ENCODE peak calls at places on chromosomes 6 and 20, in eight cellular contexts. One of them, this sample, is unnamed.

GRCh38 chr6:36131517-36132220 is 1.4 kb downstream of the MAPK13 start:
- DNase-seq in B cell: peak
- DNase-seq in fibroblast of pulmonary artery: peak
- DNase-seq in psoas muscle: no peak
- DNase-seq in mammary epithelial cell: no peak
- DNase-seq in GM10248: peak
- DNase-seq in AG10803: peak
- DNase-seq in choroid plexus epithelial cell: peak
- DNase-seq in this sample: no peak

GRCh38 chr6:73394577-73395354 is at the start of gene DDX43:
- DNase-seq in GM10248: no peak
- DNase-seq in fibroblast of pulmonary artery: peak
- DNase-seq in choroid plexus epithelial cell: peak
- DNase-seq in B cell: peak
- DNase-seq in AG10803: peak
- DNase-seq in psoas muscle: peak
- DNase-seq in mammary epithelial cell: no peak
- DNase-seq in this sample: no peak

GRCh38 chr6:90450268-90450953 is 136.5 kb downstream of the MAP3K7 start:
- DNase-seq in mammary epithelial cell: no peak
- DNase-seq in psoas muscle: no peak
- DNase-seq in GM10248: no peak
- DNase-seq in B cell: no peak
- DNase-seq in fibroblast of pulmonary artery: no peak
- DNase-seq in choroid plexus epithelial cell: no peak
- DNase-seq in AG10803: no peak
- DNase-seq in this sample: no peak

GRCh38 chr20:58703765-58704331 is 11.2 kb downstream of the NPEPL1 start:
- DNase-seq in AG10803: no peak
- DNase-seq in B cell: no peak
- DNase-seq in GM10248: no peak
- DNase-seq in choroid plexus epithelial cell: no peak
- DNase-seq in fibroblast of pulmonary artery: no peak
- DNase-seq in mammary epithelial cell: no peak
- DNase-seq in psoas muscle: peak
- DNase-seq in this sample: no peak

GRCh38 chr6:20168668-20169633 is 43.3 kb downstream of the MBOAT1 start:
- DNase-seq in mammary epithelial cell: no peak
- DNase-seq in GM10248: no peak
- DNase-seq in B cell: no peak
- DNase-seq in choroid plexus epithelial cell: no peak
- DNase-seq in AG10803: peak
- DNase-seq in psoas muscle: no peak
- DNase-seq in fibroblast of pulmonary artery: peak
- DNase-seq in this sample: no peak

GRCh38 chr20:4937422-4938319 is 63.6 kb downstream of the SLC23A2 start:
- DNase-seq in mammary epithelial cell: no peak
- DNase-seq in GM10248: no peak
- DNase-seq in choroid plexus epithelial cell: no peak
- DNase-seq in fibroblast of pulmonary artery: no peak
- DNase-seq in B cell: no peak
- DNase-seq in psoas muscle: no peak
- DNase-seq in AG10803: no peak
- DNase-seq in this sample: no peak

GRCh38 chr20:34974246-34974645 is 18.6 kb downstream of the MYH7B start:
- DNase-seq in mammary epithelial cell: no peak
- DNase-seq in GM10248: no peak
- DNase-seq in fibroblast of pulmonary artery: no peak
- DNase-seq in psoas muscle: no peak
- DNase-seq in choroid plexus epithelial cell: no peak
- DNase-seq in AG10803: no peak
- DNase-seq in B cell: no peak
- DNase-seq in this sample: no peak

GRCh38 chr20:41452226-41452625 is 85.6 kb upstream of the EMILIN3 start:
- DNase-seq in B cell: no peak
- DNase-seq in mammary epithelial cell: no peak
- DNase-seq in choroid plexus epithelial cell: no peak
- DNase-seq in AG10803: peak
- DNase-seq in GM10248: no peak
- DNase-seq in psoas muscle: no peak
- DNase-seq in fibroblast of pulmonary artery: no peak
- DNase-seq in this sample: no peak

GRCh38 chr6:135640449-135641111 is 143.0 kb upstream of the AHI1 start:
- DNase-seq in mammary epithelial cell: no peak
- DNase-seq in AG10803: no peak
- DNase-seq in GM10248: no peak
- DNase-seq in fibroblast of pulmonary artery: peak
- DNase-seq in choroid plexus epithelial cell: peak
- DNase-seq in B cell: no peak
- DNase-seq in psoas muscle: no peak
- DNase-seq in this sample: no peak

GRCh38 chr6:135647521-135647920 is 150.0 kb upstream of the AHI1 start:
- DNase-seq in choroid plexus epithelial cell: no peak
- DNase-seq in mammary epithelial cell: no peak
- DNase-seq in psoas muscle: no peak
- DNase-seq in AG10803: no peak
- DNase-seq in fibroblast of pulmonary artery: no peak
- DNase-seq in B cell: no peak
- DNase-seq in GM10248: no peak
- DNase-seq in this sample: no peak

GRCh38 chr6:135644394-135644793 is 146.9 kb upstream of the AHI1 start:
- DNase-seq in fibroblast of pulmonary artery: no peak
- DNase-seq in AG10803: no peak
- DNase-seq in mammary epithelial cell: no peak
- DNase-seq in B cell: no peak
- DNase-seq in psoas muscle: no peak
- DNase-seq in choroid plexus epithelial cell: no peak
- DNase-seq in GM10248: no peak
- DNase-seq in this sample: no peak

GRCh38 chr6:135640048-135640447 is 142.5 kb upstream of the AHI1 start:
- DNase-seq in GM10248: no peak
- DNase-seq in psoas muscle: no peak
- DNase-seq in mammary epithelial cell: no peak
- DNase-seq in fibroblast of pulmonary artery: no peak
- DNase-seq in choroid plexus epithelial cell: no peak
- DNase-seq in B cell: no peak
- DNase-seq in AG10803: no peak
- DNase-seq in this sample: no peak

DNA sequence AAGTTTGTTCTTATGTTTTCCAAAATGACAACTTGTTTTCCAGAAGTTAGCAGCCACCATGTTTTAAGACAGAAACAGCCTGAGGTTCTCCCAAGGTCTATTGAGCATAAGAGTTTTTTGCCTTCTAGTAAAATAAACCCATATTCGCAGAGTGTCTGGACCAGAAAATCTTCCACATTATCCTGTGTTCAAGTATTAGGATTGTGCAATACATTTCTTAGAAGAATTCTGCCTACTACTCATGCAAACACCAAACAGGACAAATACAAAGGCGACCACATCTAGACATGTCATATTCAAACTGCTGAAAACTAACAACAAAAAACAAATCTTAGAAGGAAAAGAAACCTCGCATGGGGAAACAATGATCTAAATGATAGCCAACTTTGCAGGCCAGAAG is 145.4 kb upstream of the AHI1 start:
- DNase-seq in mammary epithelial cell: no peak
- DNase-seq in GM10248: no peak
- DNase-seq in fibroblast of pulmonary artery: no peak
- DNase-seq in B cell: no peak
- DNase-seq in choroid plexus epithelial cell: no peak
- DNase-seq in psoas muscle: no peak
- DNase-seq in AG10803: no peak
- DNase-seq in this sample: no peak
- TF ChIP-seq CTCF in mammary epithelial cell: no peak
- TF ChIP-seq CTCF in GM10248: no peak
- TF ChIP-seq CTCF in fibroblast of pulmonary artery: no peak
- TF ChIP-seq CTCF in B cell: no peak
- TF ChIP-seq CTCF in choroid plexus epithelial cell: no peak
- TF ChIP-seq CTCF in psoas muscle: no peak
- TF ChIP-seq CTCF in AG10803: no peak
- TF ChIP-seq CTCF in this sample: no peak

GRCh38 chr6:113181164-113181563 is 676.0 kb upstream of the MARCKS start:
- DNase-seq in B cell: no peak
- DNase-seq in fibroblast of pulmonary artery: no peak
- DNase-seq in AG10803: no peak
- DNase-seq in mammary epithelial cell: no peak
- DNase-seq in choroid plexus epithelial cell: no peak
- DNase-seq in GM10248: no peak
- DNase-seq in psoas muscle: no peak
- DNase-seq in this sample: no peak

GRCh38 chr6:113182370-113183141 is 674.6 kb upstream of the MARCKS start:
- DNase-seq in B cell: no peak
- DNase-seq in psoas muscle: no peak
- DNase-seq in fibroblast of pulmonary artery: peak
- DNase-seq in mammary epithelial cell: peak
- DNase-seq in AG10803: peak
- DNase-seq in GM10248: no peak
- DNase-seq in choroid plexus epithelial cell: peak
- DNase-seq in this sample: no peak

GRCh38 chr6:113184291-113184690 is 672.9 kb upstream of the MARCKS start:
- DNase-seq in choroid plexus epithelial cell: peak
- DNase-seq in GM10248: no peak
- DNase-seq in AG10803: peak
- DNase-seq in mammary epithelial cell: no peak
- DNase-seq in psoas muscle: no peak
- DNase-seq in B cell: no peak
- DNase-seq in fibroblast of pulmonary artery: peak
- DNase-seq in this sample: no peak

GRCh38 chr6:113172531-113172966 is 684.6 kb upstream of the MARCKS start:
- DNase-seq in mammary epithelial cell: no peak
- DNase-seq in choroid plexus epithelial cell: no peak
- DNase-seq in AG10803: no peak
- DNase-seq in fibroblast of pulmonary artery: peak
- DNase-seq in psoas muscle: no peak
- DNase-seq in GM10248: no peak
- DNase-seq in B cell: no peak
- DNase-seq in this sample: no peak

DNA sequence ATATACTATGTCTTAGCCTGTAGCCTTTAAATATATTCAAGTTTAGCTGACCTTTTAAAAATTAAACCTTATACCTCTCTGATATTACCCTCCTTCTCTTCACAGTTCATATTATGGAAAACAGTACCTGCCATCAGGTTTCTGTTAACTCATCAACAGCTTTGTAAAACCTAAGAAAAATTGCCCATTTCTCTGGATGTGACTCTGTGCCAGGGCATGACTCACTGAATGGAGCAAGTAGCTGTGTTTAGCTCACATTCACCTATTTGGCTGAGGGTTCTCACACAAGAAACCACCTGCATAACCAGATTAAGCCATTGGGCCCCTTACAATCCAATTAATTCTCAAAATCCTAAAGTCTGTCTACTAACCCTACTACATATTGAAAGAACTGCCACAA is 678.8 kb upstream of the MARCKS start:
- DNase-seq in choroid plexus epithelial cell: no peak
- DNase-seq in mammary epithelial cell: peak
- DNase-seq in fibroblast of pulmonary artery: peak
- DNase-seq in GM10248: no peak
- DNase-seq in AG10803: no peak
- DNase-seq in psoas muscle: no peak
- DNase-seq in B cell: no peak
- DNase-seq in this sample: no peak
- TF ChIP-seq CTCF in choroid plexus epithelial cell: no peak
- TF ChIP-seq CTCF in mammary epithelial cell: no peak
- TF ChIP-seq CTCF in fibroblast of pulmonary artery: no peak
- TF ChIP-seq CTCF in GM10248: no peak
- TF ChIP-seq CTCF in AG10803: no peak
- TF ChIP-seq CTCF in psoas muscle: no peak
- TF ChIP-seq CTCF in B cell: no peak
- TF ChIP-seq CTCF in this sample: no peak

GRCh38 chr6:24287239-24287638 is 70.6 kb downstream of the DCDC2 start:
- DNase-seq in psoas muscle: no peak
- DNase-seq in mammary epithelial cell: no peak
- DNase-seq in B cell: no peak
- DNase-seq in choroid plexus epithelial cell: no peak
- DNase-seq in GM10248: no peak
- DNase-seq in AG10803: no peak
- DNase-seq in fibroblast of pulmonary artery: no peak
- DNase-seq in this sample: no peak

GRCh38 chr6:24283043-24283985 is 74.5 kb downstream of the DCDC2 start:
- DNase-seq in B cell: peak
- DNase-seq in GM10248: peak
- DNase-seq in psoas muscle: peak
- DNase-seq in fibroblast of pulmonary artery: peak
- DNase-seq in AG10803: peak
- DNase-seq in mammary epithelial cell: peak
- DNase-seq in choroid plexus epithelial cell: peak
- DNase-seq in this sample: peak

DNA sequence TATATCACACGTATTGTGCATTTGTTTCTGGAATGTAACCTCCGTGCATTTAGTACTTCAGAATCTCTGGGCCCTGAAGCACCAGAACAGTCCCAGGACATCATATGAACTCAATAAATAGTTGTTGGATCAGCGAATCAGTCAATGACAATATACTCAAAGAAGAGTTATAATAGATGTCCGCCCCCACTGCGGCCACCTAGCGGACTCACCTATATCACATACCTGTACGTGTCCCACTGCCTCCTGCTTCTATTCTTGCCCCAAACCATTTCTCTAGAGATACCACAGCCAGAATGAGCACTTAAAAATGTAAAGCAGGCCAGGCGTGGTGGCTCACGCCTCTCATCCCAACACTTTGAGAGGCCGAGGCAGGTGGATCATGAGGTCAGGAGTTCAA is 73.9 kb downstream of the DCDC2 start:
- DNase-seq in psoas muscle: no peak
- DNase-seq in choroid plexus epithelial cell: no peak
- DNase-seq in mammary epithelial cell: no peak
- DNase-seq in fibroblast of pulmonary artery: no peak
- DNase-seq in AG10803: no peak
- DNase-seq in B cell: no peak
- DNase-seq in GM10248: no peak
- DNase-seq in this sample: no peak
- TF ChIP-seq CTCF in psoas muscle: no peak
- TF ChIP-seq CTCF in choroid plexus epithelial cell: no peak
- TF ChIP-seq CTCF in mammary epithelial cell: no peak
- TF ChIP-seq CTCF in fibroblast of pulmonary artery: no peak
- TF ChIP-seq CTCF in AG10803: no peak
- TF ChIP-seq CTCF in B cell: no peak
- TF ChIP-seq CTCF in GM10248: no peak
- TF ChIP-seq CTCF in this sample: no peak

DNA sequence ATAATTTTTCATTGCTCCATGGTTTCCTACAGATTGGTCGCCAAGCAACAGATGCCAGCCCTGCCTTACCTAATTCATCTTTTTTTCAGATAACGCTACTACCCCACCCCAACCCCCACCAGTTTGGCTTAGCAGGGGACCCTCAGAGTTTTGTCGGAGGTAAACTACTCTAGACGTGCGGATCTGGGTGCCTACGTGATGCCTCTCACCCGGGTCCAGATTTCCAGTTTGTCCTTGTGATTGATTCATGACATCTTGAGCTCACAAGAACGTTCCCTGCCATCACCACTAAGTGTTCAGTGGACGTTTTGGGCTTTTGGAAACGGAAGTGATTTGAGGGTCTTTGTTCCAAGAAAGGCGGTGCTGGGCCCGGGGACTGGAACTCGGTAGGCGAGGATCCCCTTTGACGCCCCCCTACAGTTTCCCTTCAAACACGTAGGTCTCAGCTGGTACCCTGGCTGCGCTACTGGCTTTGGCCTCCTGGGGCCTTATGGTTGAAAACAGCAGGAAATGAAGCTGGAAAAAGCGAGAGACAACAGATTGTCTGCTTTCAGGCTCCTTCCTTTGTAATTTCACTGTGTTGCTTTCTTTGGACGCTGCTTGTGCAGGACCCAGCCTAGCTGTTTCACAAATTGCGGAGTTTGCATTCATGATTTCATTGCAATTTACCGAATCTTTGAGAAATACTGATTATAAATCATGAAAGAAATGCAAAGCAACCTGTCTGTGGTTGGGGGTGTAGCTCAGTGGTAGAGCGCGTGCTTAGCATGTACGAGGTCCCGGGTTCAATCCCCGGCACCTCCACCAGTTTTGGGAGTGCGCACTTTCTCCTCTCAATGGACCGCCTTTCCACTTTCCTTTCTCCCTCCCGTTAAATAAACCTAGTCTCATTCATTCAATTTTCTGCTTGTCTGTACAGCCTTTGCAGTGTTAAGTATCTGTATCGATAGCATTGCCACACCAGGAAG is 81.0 kb downstream of the GPX5 start:
- DNase-seq in mammary epithelial cell: peak
- DNase-seq in fibroblast of pulmonary artery: peak
- DNase-seq in AG10803: peak
- DNase-seq in GM10248: peak
- DNase-seq in choroid plexus epithelial cell: peak
- DNase-seq in B cell: no peak
- DNase-seq in psoas muscle: no peak
- DNase-seq in this sample: peak
- TF ChIP-seq CTCF in mammary epithelial cell: peak
- TF ChIP-seq CTCF in fibroblast of pulmonary artery: peak
- TF ChIP-seq CTCF in AG10803: peak
- TF ChIP-seq CTCF in GM10248: no peak
- TF ChIP-seq CTCF in choroid plexus epithelial cell: peak
- TF ChIP-seq CTCF in B cell: no peak
- TF ChIP-seq CTCF in psoas muscle: no peak
- TF ChIP-seq CTCF in this sample: peak

This sample was measured in glutamatergic neuron.